ENCODE peak calls at places on chromosome 18, in eight cellular contexts. T, A, V, K, N, H, J and X are unnamed samples.

GRCh38 chr18:76385681-76385975 is 109.4 kb downstream of the ZNF516 start:
- DNase-seq in T (no peak), A (no peak), V (no peak), K (no peak), N (no peak), H (no peak), J (no peak), X (no peak)

GRCh38 chr18:56083097-56083865 is 495.3 kb upstream of the TCF4 start:
- DNase-seq in T (no peak), A (no peak), V (no peak), K (peak), N (peak), H (no peak), J (no peak), X (no peak)

GRCh38 chr18:61679836-61680235 is 213.0 kb downstream of the RNF152 start:
- DNase-seq in T (no peak), A (no peak), V (no peak), K (no peak), N (no peak), H (no peak), J (no peak), X (no peak)

GRCh38 chr18:5311273-5312009 is 15.9 kb upstream of the ZBTB14 start:
- DNase-seq in T (no peak), A (no peak), V (no peak), K (no peak), N (no peak), H (no peak), J (no peak), X (no peak)

GRCh38 chr18:69795785-69796184 is 151.9 kb downstream of the CD226 start:
- DNase-seq in T (no peak), A (peak), V (no peak), K (no peak), N (no peak), H (no peak), J (no peak), X (no peak)

GRCh38 chr18:60235164-60235563 is 137.4 kb downstream of the MC4R start:
- DNase-seq in T (no peak), A (no peak), V (no peak), K (no peak), N (no peak), H (no peak), J (no peak), X (no peak)

GRCh38 chr18:55998071-55998522 is 410.1 kb upstream of the TCF4 start:
- DNase-seq in T (no peak), A (no peak), V (no peak), K (no peak), N (no peak), H (no peak), J (no peak), X (no peak)

GRCh38 chr18:25225152-25225551 is 126.8 kb downstream of the ZNF521 start:
- DNase-seq in T (no peak), A (no peak), V (no peak), K (no peak), N (no peak), H (peak), J (no peak), X (no peak)

GRCh38 chr18:77374106-77374505 is 124.5 kb downstream of the GALR1 start:
- DNase-seq in T (no peak), A (no peak), V (no peak), K (peak), N (no peak), H (no peak), J (no peak), X (no peak)

GRCh38 chr18:36352384-36352783 is 54.9 kb downstream of the FHOD3 start:
- DNase-seq in T (no peak), A (peak), V (no peak), K (no peak), N (peak), H (no peak), J (no peak), X (no peak)

GRCh38 chr18:46518438-46518837 is 138.6 kb downstream of the LOXHD1 start:
- DNase-seq in T (peak), A (no peak), V (no peak), K (peak), N (no peak), H (no peak), J (no peak), X (no peak)

GRCh38 chr18:45837283-45838070 is 12.0 kb downstream of the SIGLEC15 start:
- DNase-seq in T (peak), A (no peak), V (peak), K (peak), N (peak), H (peak), J (no peak), X (no peak)

GRCh38 chr18:75276813-75277628 is 66.4 kb downstream of the TSHZ1 start:
- DNase-seq in T (no peak), A (no peak), V (no peak), K (no peak), N (peak), H (no peak), J (peak), X (no peak)

GRCh38 chr18:23209031-23209430 is 73.7 kb downstream of the CABLES1 start:
- DNase-seq in T (peak), A (no peak), V (no peak), K (no peak), N (no peak), H (no peak), J (no peak), X (no peak)

GRCh38 chr18:41579185-41579584 is 375.8 kb upstream of the PIK3C3 start:
- DNase-seq in T (no peak), A (no peak), V (no peak), K (no peak), N (no peak), H (no peak), J (no peak), X (no peak)

GRCh38 chr18:33210575-33211189 is 229.8 kb downstream of the CCDC178 start:
- DNase-seq in T (peak), A (no peak), V (peak), K (no peak), N (peak), H (peak), J (no peak), X (no peak)